ENCODE peak calls at places on chromosome 7, in five cellular contexts. F, W, A, C and M are unnamed samples.

GRCh38 chr7:138257459-138258193 is 181.4 kb downstream of the AKR1D1 start:
- DNase-seq in F (peak; percentile 65), W (no peak), A (no peak), C (no peak), M (no peak)

GRCh38 chr7:23235688-23236280 is 10.8 kb upstream of the GPNMB start:
- DNase-seq in F (no peak), W (peak; percentile 89), A (peak; percentile 88), C (no peak), M (no peak)

GRCh38 chr7:122219253-122219865 is 75.3 kb upstream of the AASS start:
- DNase-seq in F (no peak), W (no peak), A (no peak), C (no peak), M (no peak)

GRCh38 chr7:34493752-34494151 is 164.3 kb upstream of the NPSR1 start:
- DNase-seq in F (no peak), W (no peak), A (no peak), C (no peak), M (no peak)

GRCh38 chr7:46606771-46607170 is 685.7 kb upstream of the IGFBP3 start:
- DNase-seq in F (no peak), W (no peak), A (no peak), C (no peak), M (no peak)

GRCh38 chr7:30713397-30713796 is 31.1 kb upstream of the CRHR2 start:
- DNase-seq in F (no peak), W (no peak), A (no peak), C (no peak), M (peak; percentile 20)

GRCh38 chr7:44194069-44194468 is 4.8 kb upstream of the GCK start:
- DNase-seq in F (no peak), W (no peak), A (no peak), C (no peak), M (no peak)

GRCh38 chr7:49111706-49112105 is 187.4 kb downstream of the CDC14C start:
- DNase-seq in F (no peak), W (no peak), A (no peak), C (no peak), M (no peak)

GRCh38 chr7:33452805-33453502 is 323.6 kb downstream of the BBS9 start:
- DNase-seq in F (no peak), W (no peak), A (no peak), C (no peak), M (no peak)

GRCh38 chr7:107995184-107996071 is 7.5 kb downstream of the LAMB1 start:
- DNase-seq in F (no peak), W (peak; percentile 82), A (no peak), C (no peak), M (no peak)

GRCh38 chr7:21617916-21618390 is 75.1 kb downstream of the DNAH11 start:
- DNase-seq in F (no peak), W (peak; percentile 85), A (peak; percentile 75), C (no peak), M (no peak)

GRCh38 chr7:74657692-74658170 is at the start of gene GTF2I:
- DNase-seq in F (peak; percentile 34), W (no peak), A (no peak), C (no peak), M (peak; percentile 94)

GRCh38 chr7:2663960-2664359 is 24.0 kb upstream of the AMZ1 start:
- DNase-seq in F (no peak), W (no peak), A (no peak), C (no peak), M (peak; percentile 73)

GRCh38 chr7:93203496-93203895 is 22.8 kb downstream of the HEPACAM2 start:
- DNase-seq in F (no peak), W (no peak), A (peak; percentile 54), C (no peak), M (no peak)

GRCh38 chr7:41822259-41822658 is 119.4 kb upstream of the INHBA start:
- DNase-seq in F (no peak), W (no peak), A (no peak), C (no peak), M (no peak)

GRCh38 chr7:148422028-148422427 is 168.5 kb upstream of the C7orf33 start:
- DNase-seq in F (no peak), W (no peak), A (no peak), C (no peak), M (no peak)

GRCh38 chr7:4931932-4932331 is 27.1 kb downstream of the MMD2 start:
- DNase-seq in F (peak; percentile 49), W (peak; percentile 70), A (no peak), C (no peak), M (no peak)

GRCh38 chr7:47512481-47513176 is 69.3 kb downstream of the TNS3 start:
- DNase-seq in F (no peak), W (no peak), A (no peak), C (no peak), M (no peak)

GRCh38 chr7:10116511-10116910 is 857.2 kb upstream of the PHF14 start:
- DNase-seq in F (no peak), W (no peak), A (no peak), C (no peak), M (no peak)

GRCh38 chr7:30142710-30143109 is 7.9 kb downstream of the MTURN start:
- DNase-seq in F (peak; percentile 72), W (no peak), A (no peak), C (no peak), M (no peak)

GRCh38 chr7:140053812-140054539 is 8.8 kb downstream of the PARP12 start:
- DNase-seq in F (no peak), W (no peak), A (no peak), C (no peak), M (no peak)

GRCh38 chr7:112421666-112422486 is 28.4 kb upstream of the IFRD1 start:
- DNase-seq in F (no peak), W (no peak), A (no peak), C (no peak), M (no peak)

GRCh38 chr7:112449353-112449752 is 907 bp upstream of the IFRD1 start:
- DNase-seq in F (peak; percentile 37), W (no peak), A (no peak), C (no peak), M (no peak)

GRCh38 chr7:73519867-73520672 is 2.0 kb downstream of the BAZ1B start:
- DNase-seq in F (no peak), W (no peak), A (no peak), C (no peak), M (peak; percentile 62)

GRCh38 chr7:2814186-2814530 is 29.9 kb downstream of the GNA12 start:
- DNase-seq in F (peak; percentile 14), W (peak; percentile 55), A (no peak), C (no peak), M (no peak)

GRCh38 chr7:2452074-2452507 is 24.1 kb downstream of the GRIFIN start:
- DNase-seq in F (no peak), W (no peak), A (no peak), C (peak; percentile 50), M (peak; percentile 78)

GRCh38 chr7:76330245-76330644 is 27.8 kb downstream of the HSPB1 start:
- DNase-seq in F (no peak), W (peak; percentile 57), A (no peak), C (no peak), M (no peak)

GRCh38 chr7:76327610-76328009 is 25.1 kb downstream of the HSPB1 start:
- DNase-seq in F (no peak), W (peak; percentile 4), A (no peak), C (no peak), M (no peak)

GRCh38 chr7:76326646-76327233 is 24.3 kb downstream of the HSPB1 start:
- DNase-seq in F (no peak), W (no peak), A (no peak), C (no peak), M (no peak)

GRCh38 chr7:76329479-76329878 is 27.0 kb downstream of the HSPB1 start:
- DNase-seq in F (no peak), W (peak; percentile 53), A (no peak), C (no peak), M (no peak)

GRCh38 chr7:76328390-76328789 is 25.9 kb downstream of the HSPB1 start:
- DNase-seq in F (no peak), W (peak; percentile 37), A (no peak), C (no peak), M (no peak)
- TF ChIP-seq POLR2A in F (no peak), W (no peak), A (no peak), C (no peak), M (no peak)

GRCh38 chr7:155274956-155275355 is 22.7 kb upstream of the INSIG1 start:
- DNase-seq in F (no peak), W (no peak), A (no peak), C (no peak), M (peak; percentile 6)
- TF ChIP-seq POLR2AphosphoS5 in F (no peak), W (no peak), A (no peak), C (no peak), M (no peak)

DNA sequence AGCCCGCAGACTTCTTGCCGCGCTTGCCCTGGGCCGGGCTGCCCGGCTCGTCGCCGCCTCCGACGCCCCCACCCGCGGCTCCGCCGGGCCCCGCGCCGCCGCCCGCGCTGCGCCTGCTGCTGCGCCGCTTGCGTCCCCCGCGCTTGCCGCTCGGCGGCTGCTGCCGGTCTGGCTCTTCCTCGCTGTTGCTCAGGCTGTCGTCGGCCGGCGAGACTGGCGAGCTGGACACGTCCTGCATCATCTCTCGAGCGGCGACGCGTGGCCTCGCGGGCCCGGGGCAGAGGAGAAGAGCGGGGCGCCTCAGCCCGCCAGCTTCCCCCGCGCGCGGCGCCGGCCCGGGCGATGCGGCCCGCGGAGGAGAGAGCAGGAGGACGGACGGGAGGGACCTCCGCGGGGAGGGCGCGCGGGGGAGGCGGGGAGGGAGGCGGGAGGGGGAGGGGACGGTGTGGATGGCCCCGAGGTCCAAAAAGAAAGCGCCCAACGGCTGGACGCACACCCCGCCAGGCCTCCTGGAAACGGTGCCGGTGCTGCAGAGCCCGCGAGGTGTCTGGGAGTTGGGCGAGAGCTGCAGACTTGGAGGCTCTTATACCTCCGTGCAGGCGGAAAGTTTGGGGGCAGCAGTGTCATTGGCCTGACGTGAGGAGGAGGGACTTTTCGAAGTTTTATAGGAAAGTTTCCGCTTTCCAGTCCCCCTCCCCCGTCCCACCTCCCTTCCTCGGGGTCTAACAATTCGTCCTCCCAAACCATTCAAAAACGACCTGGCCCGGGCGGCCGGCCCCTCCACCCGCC is at the start of gene TWIST1:
- DNase-seq in F (no peak), W (peak; percentile 79), A (no peak), C (no peak), M (peak; percentile 72)
- TF ChIP-seq POLR2A in F (no peak), W (no peak), A (no peak), C (no peak), M (no peak)

DNA sequence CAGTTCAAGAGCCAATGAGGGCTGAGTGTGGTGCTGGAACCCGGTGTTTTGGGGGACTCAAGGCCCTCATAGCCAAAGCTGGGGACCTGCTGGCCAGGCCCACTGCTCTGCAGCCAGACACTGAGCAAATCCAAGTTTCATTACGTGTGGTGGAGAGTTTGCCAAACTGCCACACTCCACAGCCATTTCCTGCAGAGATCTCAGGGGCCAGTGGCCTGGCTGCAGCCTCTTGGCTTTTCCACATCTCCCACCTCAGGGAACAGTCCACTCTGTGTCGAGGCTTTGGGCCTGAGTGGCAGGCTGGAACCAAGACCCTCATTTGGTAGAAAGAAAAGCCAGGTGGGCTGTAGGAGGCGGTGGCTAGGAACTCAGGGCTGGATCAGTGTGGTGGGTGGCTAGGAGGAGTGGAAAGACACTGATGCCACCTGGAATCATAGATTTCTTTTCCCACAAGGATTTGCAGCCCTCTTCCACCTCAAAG is 3.2 kb downstream of the HOXA11 start:
- DNase-seq in F (peak; percentile 5), W (peak; percentile 72), A (no peak), C (no peak), M (peak; percentile 33)
- TF ChIP-seq POLR2AphosphoS5 in F (no peak), W (no peak), A (no peak), C (no peak), M (no peak)